ENCODE peak calls at places on chromosomes 7 and 10, in seven cellular contexts. One of them, this sample, is unnamed.

GRCh38 chr7:33062023-33062781 is at the start of gene NT5C3A:
- DNase-seq in stimulated activated CD4-positive, alpha-beta T cell treated with anti-CD3 and anti-CD28 coated beads, Interleukin-2, amount 100 ng/mL, for 48 hours: peak; percentile 20
- DNase-seq in anterior cingulate cortex: peak; percentile 31
- DNase-seq in KBM-7: no peak
- DNase-seq in endodermal cell: peak; percentile 77
- DNase-seq in B cell: no peak
- DNase-seq in MCF 10A: peak; percentile 45
- DNase-seq in this sample: peak; percentile 65

GRCh38 chr10:87658858-87659555 is 671 bp upstream of the PAPSS2 start:
- DNase-seq in stimulated activated CD4-positive, alpha-beta T cell treated with anti-CD3 and anti-CD28 coated beads, Interleukin-2, amount 100 ng/mL, for 48 hours: no peak
- DNase-seq in anterior cingulate cortex: no peak
- DNase-seq in KBM-7: no peak
- DNase-seq in endodermal cell: peak; percentile 80
- DNase-seq in B cell: no peak
- DNase-seq in MCF 10A: no peak
- DNase-seq in this sample: no peak

GRCh38 chr7:21851445-21852043 is 94.2 kb downstream of the CDCA7L start:
- DNase-seq in stimulated activated CD4-positive, alpha-beta T cell treated with anti-CD3 and anti-CD28 coated beads, Interleukin-2, amount 100 ng/mL, for 48 hours: no peak
- DNase-seq in anterior cingulate cortex: no peak
- DNase-seq in KBM-7: no peak
- DNase-seq in endodermal cell: no peak
- DNase-seq in B cell: no peak
- DNase-seq in MCF 10A: no peak
- DNase-seq in this sample: no peak

GRCh38 chr7:140033779-140034363 is 28.9 kb downstream of the PARP12 start:
- DNase-seq in stimulated activated CD4-positive, alpha-beta T cell treated with anti-CD3 and anti-CD28 coated beads, Interleukin-2, amount 100 ng/mL, for 48 hours: no peak
- DNase-seq in anterior cingulate cortex: no peak
- DNase-seq in KBM-7: no peak
- DNase-seq in endodermal cell: no peak
- DNase-seq in B cell: no peak
- DNase-seq in MCF 10A: peak; percentile 76
- DNase-seq in this sample: no peak

GRCh38 chr7:101681170-101682007 is 52.3 kb upstream of the MYL10 start:
- DNase-seq in stimulated activated CD4-positive, alpha-beta T cell treated with anti-CD3 and anti-CD28 coated beads, Interleukin-2, amount 100 ng/mL, for 48 hours: no peak
- DNase-seq in anterior cingulate cortex: peak; percentile 17
- DNase-seq in KBM-7: no peak
- DNase-seq in endodermal cell: no peak
- DNase-seq in B cell: no peak
- DNase-seq in MCF 10A: peak; percentile 89
- DNase-seq in this sample: peak; percentile 15

GRCh38 chr10:88060762-88061161 is 197.3 kb downstream of the PTEN start:
- DNase-seq in stimulated activated CD4-positive, alpha-beta T cell treated with anti-CD3 and anti-CD28 coated beads, Interleukin-2, amount 100 ng/mL, for 48 hours: no peak
- DNase-seq in anterior cingulate cortex: no peak
- DNase-seq in KBM-7: no peak
- DNase-seq in endodermal cell: no peak
- DNase-seq in B cell: no peak
- DNase-seq in MCF 10A: no peak
- DNase-seq in this sample: no peak

GRCh38 chr10:123522702-123523312 is 143.3 kb upstream of the GPR26 start:
- DNase-seq in stimulated activated CD4-positive, alpha-beta T cell treated with anti-CD3 and anti-CD28 coated beads, Interleukin-2, amount 100 ng/mL, for 48 hours: no peak
- DNase-seq in anterior cingulate cortex: no peak
- DNase-seq in KBM-7: no peak
- DNase-seq in endodermal cell: no peak
- DNase-seq in B cell: no peak
- DNase-seq in MCF 10A: no peak
- DNase-seq in this sample: no peak

GRCh38 chr7:141462958-141463357 is 88.3 kb upstream of the AGK start:
- DNase-seq in stimulated activated CD4-positive, alpha-beta T cell treated with anti-CD3 and anti-CD28 coated beads, Interleukin-2, amount 100 ng/mL, for 48 hours: no peak
- DNase-seq in anterior cingulate cortex: peak; percentile 55
- DNase-seq in KBM-7: no peak
- DNase-seq in endodermal cell: no peak
- DNase-seq in B cell: no peak
- DNase-seq in MCF 10A: peak; percentile 29
- DNase-seq in this sample: peak; percentile 21

GRCh38 chr10:101694674-101695403 is at the start of gene FBXW4:
- DNase-seq in stimulated activated CD4-positive, alpha-beta T cell treated with anti-CD3 and anti-CD28 coated beads, Interleukin-2, amount 100 ng/mL, for 48 hours: peak; percentile 64
- DNase-seq in anterior cingulate cortex: peak; percentile 41
- DNase-seq in KBM-7: peak; percentile 64
- DNase-seq in endodermal cell: peak; percentile 86
- DNase-seq in B cell: peak; percentile 81
- DNase-seq in MCF 10A: peak; percentile 55
- DNase-seq in this sample: peak; percentile 45

GRCh38 chr7:128108129-128108528 is 76.9 kb upstream of the LRRC4 start:
- DNase-seq in stimulated activated CD4-positive, alpha-beta T cell treated with anti-CD3 and anti-CD28 coated beads, Interleukin-2, amount 100 ng/mL, for 48 hours: no peak
- DNase-seq in anterior cingulate cortex: no peak
- DNase-seq in KBM-7: no peak
- DNase-seq in endodermal cell: no peak
- DNase-seq in B cell: no peak
- DNase-seq in MCF 10A: no peak
- DNase-seq in this sample: no peak

This sample was measured in hippocampal formation.